ENCODE peak calls at places on chromosomes 16 and 17, in nine cellular contexts. N is heart right ventricle; O is lower leg skin; K is KBM-7; P is IMR-90; R is ACHN; Z is naive thymus-derived CD4-positive, alpha-beta T cell; H is tibial artery; E is stimulated activated CD8-positive, alpha-beta memory T cell treated with anti-CD3 and anti-CD28 coated beads, Interleukin-7, amount 100 ng/mL, for 4 hours. I is an unnamed sample.

GRCh38 chr16:70402916-70403659 is 35.8 kb downstream of the ST3GAL2 start:
- DNase-seq in N (no peak), O (no peak), K (peak), P (peak), R (no peak), Z (no peak), H (no peak), E (no peak), I (no peak)

GRCh38 chr17:58302171-58302918 is 21.6 kb upstream of the MPO start:
- DNase-seq in N (no peak), O (peak), K (no peak), P (no peak), R (no peak), Z (no peak), H (peak), E (no peak), I (no peak)

GRCh38 chr17:28470266-28471126 is 2.9 kb upstream of the SLC13A2 start:
- DNase-seq in N (no peak), O (peak), K (no peak), P (no peak), R (no peak), Z (no peak), H (no peak), E (no peak), I (no peak)

GRCh38 chr16:27746076-27746855 is 196.3 kb downstream of the KATNIP start:
- DNase-seq in N (no peak), O (no peak), K (no peak), P (no peak), R (no peak), Z (no peak), H (no peak), E (no peak), I (no peak)

GRCh38 chr16:85535352-85536072 is 77.6 kb upstream of the GSE1 start:
- DNase-seq in N (no peak), O (no peak), K (peak), P (no peak), R (no peak), Z (no peak), H (no peak), E (no peak), I (peak)

GRCh38 chr16:46801428-46802049 is 29.4 kb downstream of the C16orf87 start:
- DNase-seq in N (no peak), O (no peak), K (peak), P (peak), R (peak), Z (no peak), H (no peak), E (no peak), I (no peak)

GRCh38 chr16:86319871-86320270 is 190.5 kb upstream of the FOXF1 start:
- DNase-seq in N (no peak), O (no peak), K (no peak), P (peak), R (no peak), Z (no peak), H (no peak), E (no peak), I (no peak)

GRCh38 chr16:89193021-89193575 is 7.2 kb downstream of the SLC22A31 start:
- DNase-seq in N (peak), O (no peak), K (peak), P (peak), R (no peak), Z (no peak), H (no peak), E (peak), I (peak)

GRCh38 chr17:17751489-17751995 is 70.3 kb downstream of the RAI1 start:
- DNase-seq in N (no peak), O (no peak), K (no peak), P (no peak), R (no peak), Z (peak), H (no peak), E (no peak), I (no peak)

GRCh38 chr16:3182608-3183444 is 5.2 kb upstream of the OR1F1 start:
- DNase-seq in N (no peak), O (no peak), K (no peak), P (peak), R (peak), Z (no peak), H (no peak), E (no peak), I (no peak)

GRCh38 chr17:82388922-82389283 is 17.3 kb downstream of the UTS2R start:
- DNase-seq in N (no peak), O (no peak), K (no peak), P (no peak), R (no peak), Z (no peak), H (no peak), E (no peak), I (no peak)

GRCh38 chr17:21674242-21674731 is 18.0 kb upstream of the KCNJ18 start:
- DNase-seq in N (no peak), O (peak), K (no peak), P (no peak), R (no peak), Z (no peak), H (no peak), E (no peak), I (no peak)

GRCh38 chr16:64596196-64596595 is 525.7 kb downstream of the CDH11 start:
- DNase-seq in N (no peak), O (no peak), K (no peak), P (no peak), R (no peak), Z (no peak), H (no peak), E (no peak), I (no peak)

GRCh38 chr17:79036609-79037008 is 12.6 kb downstream of the C1QTNF1 start:
- DNase-seq in N (no peak), O (peak), K (no peak), P (peak), R (peak), Z (no peak), H (no peak), E (no peak), I (no peak)

GRCh38 chr17:81510798-81511549 is 1.6 kb downstream of the ACTG1 start:
- DNase-seq in N (no peak), O (no peak), K (no peak), P (no peak), R (peak), Z (no peak), H (no peak), E (no peak), I (peak)

GRCh38 chr16:80460004-80460403 is 80.8 kb upstream of the DYNLRB2 start:
- DNase-seq in N (no peak), O (no peak), K (no peak), P (no peak), R (no peak), Z (no peak), H (no peak), E (no peak), I (no peak)

GRCh38 chr16:3580686-3581085 is 3.5 kb upstream of the NLRC3 start:
- DNase-seq in N (no peak), O (no peak), K (no peak), P (peak), R (no peak), Z (no peak), H (no peak), E (no peak), I (peak)

GRCh38 chr17:67891481-67892119 is 66.3 kb downstream of the BPTF start:
- DNase-seq in N (no peak), O (no peak), K (peak), P (peak), R (peak), Z (no peak), H (no peak), E (no peak), I (no peak)

GRCh38 chr17:41680426-41681040 is 8.2 kb upstream of the EIF1 start:
- DNase-seq in N (no peak), O (no peak), K (no peak), P (no peak), R (no peak), Z (no peak), H (no peak), E (no peak), I (no peak)

GRCh38 chr17:12395733-12396354 is 269.8 kb upstream of the MYOCD start:
- DNase-seq in N (no peak), O (no peak), K (peak), P (no peak), R (peak), Z (no peak), H (no peak), E (no peak), I (no peak)

GRCh38 chr17:81414751-81415516 is 19.7 kb downstream of the BAHCC1 start:
- DNase-seq in N (no peak), O (no peak), K (no peak), P (no peak), R (no peak), Z (no peak), H (no peak), E (no peak), I (no peak)

I was measured in left lung.